ENCODE peak calls at places on chromosomes 7 and 10, in five cellular contexts. B is hepatocyte; T is CD4-positive, alpha-beta T cell; N is GM23248; Z is fibroblast of lung. W is an unnamed sample.
A peak's percentile ranks its signal among the peaks of the same experiment; 100 is the strongest.

GRCh38 chr7:131691454-131692130 is 135.2 kb upstream of the PODXL start:
- DNase-seq in B (no peak), T (no peak), N (no peak), Z (no peak), W (no peak)

GRCh38 chr10:69898941-69899340 is 97.2 kb downstream of the COL13A1 start:
- DNase-seq in B (no peak), T (no peak), N (no peak), Z (no peak), W (no peak)

GRCh38 chr7:47493971-47494370 is 87.9 kb downstream of the TNS3 start:
- DNase-seq in B (no peak), T (no peak), N (peak; percentile 24), Z (no peak), W (no peak)

GRCh38 chr10:13238271-13239077 is 4.3 kb upstream of the UCMA start:
- DNase-seq in B (no peak), T (no peak), N (no peak), Z (no peak), W (no peak)

GRCh38 chr10:78491812-78492211 is 458.1 kb downstream of the RPS24 start:
- DNase-seq in B (no peak), T (no peak), N (peak; percentile 65), Z (no peak), W (no peak)

GRCh38 chr10:113087082-113088029 is 137.3 kb downstream of the TCF7L2 start:
- DNase-seq in B (peak; percentile 86), T (no peak), N (peak; percentile 100), Z (peak; percentile 99), W (peak; percentile 67)

GRCh38 chr7:45710271-45711160 is 136.3 kb downstream of the ADCY1 start:
- DNase-seq in B (peak; percentile 1), T (no peak), N (no peak), Z (no peak), W (no peak)

GRCh38 chr10:604716-605631 is 84.5 kb downstream of the DIP2C start:
- DNase-seq in B (no peak), T (no peak), N (no peak), Z (no peak), W (no peak)

GRCh38 chr10:17431871-17432311 is 22.5 kb downstream of the ST8SIA6 start:
- DNase-seq in B (no peak), T (no peak), N (peak; percentile 75), Z (peak; percentile 46), W (no peak)

GRCh38 chr10:125023862-125024495 is 82.1 kb downstream of the ZRANB1 start:
- DNase-seq in B (no peak), T (no peak), N (peak; percentile 43), Z (no peak), W (no peak)

GRCh38 chr10:31586708-31587107 is 267.7 kb downstream of the ZEB1 start:
- DNase-seq in B (no peak), T (no peak), N (no peak), Z (no peak), W (no peak)

GRCh38 chr7:151454932-151455530 is 15.1 kb upstream of the CRYGN start:
- DNase-seq in B (no peak), T (no peak), N (no peak), Z (no peak), W (no peak)

GRCh38 chr10:72133517-72133916 is 45.2 kb upstream of the SPOCK2 start:
- DNase-seq in B (no peak), T (no peak), N (peak; percentile 81), Z (peak; percentile 67), W (no peak)

GRCh38 chr10:72132854-72133253 is 44.5 kb upstream of the SPOCK2 start:
- DNase-seq in B (no peak), T (no peak), N (no peak), Z (no peak), W (no peak)

GRCh38 chr10:72137583-72137982 is 49.2 kb upstream of the SPOCK2 start:
- DNase-seq in B (no peak), T (no peak), N (no peak), Z (no peak), W (no peak)

GRCh38 chr10:72140174-72140573 is 51.8 kb upstream of the SPOCK2 start:
- DNase-seq in B (no peak), T (no peak), N (no peak), Z (no peak), W (no peak)

DNA sequence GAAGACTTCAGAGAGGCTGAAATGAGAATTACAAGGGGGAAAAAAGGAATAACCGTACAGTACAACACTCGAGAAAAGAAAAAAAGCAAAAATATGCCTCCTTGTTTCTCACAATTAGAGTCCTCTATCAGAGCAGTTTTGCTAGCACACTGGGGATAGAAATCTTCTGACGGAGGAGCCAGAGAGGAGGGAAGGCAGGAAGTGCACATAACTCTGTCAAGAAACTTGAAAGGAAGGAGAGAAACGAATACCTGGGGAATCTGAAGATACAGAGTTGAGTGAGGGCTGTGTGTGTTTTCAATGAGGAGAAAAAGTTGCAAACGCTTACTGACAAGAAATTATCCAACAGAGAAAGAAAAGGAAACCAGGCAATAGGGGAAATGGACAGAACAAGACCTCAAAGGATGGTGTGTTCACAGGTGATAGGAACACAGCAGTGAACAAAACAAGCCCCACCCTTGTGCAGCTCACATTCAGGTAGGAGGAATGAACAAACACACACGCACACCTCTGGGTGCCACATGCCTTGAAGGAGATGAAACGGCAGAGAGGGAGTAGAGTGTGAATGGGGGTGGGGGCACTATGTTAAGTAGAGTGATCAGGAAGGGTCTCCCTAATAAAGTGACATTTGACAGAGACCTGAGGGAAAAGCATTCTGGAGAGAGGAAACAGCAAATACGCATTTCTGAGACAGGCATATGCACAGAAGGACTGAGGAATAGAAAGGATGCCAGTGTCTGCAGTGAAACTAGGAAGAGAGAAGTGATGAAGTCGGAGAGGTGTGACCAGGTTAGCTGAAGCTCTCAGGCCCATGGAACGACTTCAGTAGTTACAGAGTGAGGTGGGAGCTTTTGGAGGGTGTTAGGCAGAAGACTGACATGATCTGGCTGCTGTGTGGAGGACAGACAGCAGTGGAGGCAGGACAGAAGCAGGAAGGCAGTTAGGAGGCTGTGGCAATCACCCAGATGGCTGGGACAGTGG is 46.7 kb upstream of the SPOCK2 start:
- DNase-seq in B (no peak), T (no peak), N (no peak), Z (no peak), W (no peak)
- H3K27ac ChIP-seq in B (no peak overlapping the region), T (peak overlapping the region; percentile 18), N (no peak overlapping the region), Z (no peak overlapping the region), W (no peak overlapping the region)

GRCh38 chr10:121573541-121573941 is 24.7 kb downstream of the FGFR2 start:
- DNase-seq in B (no peak), T (no peak), N (no peak), Z (no peak), W (no peak)
- H3K27ac ChIP-seq in B (peak overlapping the region; percentile 19), T (no peak overlapping the region), N (no peak overlapping the region), Z (no peak overlapping the region), W (peak overlapping the region; percentile 60)

GRCh38 chr7:24723178-24723530 is 34.1 kb downstream of the GSDME start:
- DNase-seq in B (no peak), T (no peak), N (no peak), Z (no peak), W (no peak)

GRCh38 chr7:24721378-24722030 is 35.8 kb downstream of the GSDME start:
- DNase-seq in B (no peak), T (no peak), N (no peak), Z (no peak), W (peak; percentile 66)

GRCh38 chr7:24720283-24720682 is 37.0 kb downstream of the GSDME start:
- DNase-seq in B (no peak), T (no peak), N (no peak), Z (no peak), W (no peak)

GRCh38 chr7:24724451-24725190 is 32.6 kb downstream of the GSDME start:
- DNase-seq in B (no peak), T (no peak), N (no peak), Z (no peak), W (no peak)

GRCh38 chr7:24722386-24723177 is 34.7 kb downstream of the GSDME start:
- DNase-seq in B (peak; percentile 52), T (no peak), N (peak; percentile 49), Z (peak; percentile 36), W (no peak)
- H3K27ac ChIP-seq in B (no peak overlapping the region), T (no peak overlapping the region), N (no peak overlapping the region), Z (no peak overlapping the region), W (no peak overlapping the region)

GRCh38 chr10:110216240-110216639 is 8.8 kb downstream of the MXI1 start:
- DNase-seq in B (no peak), T (no peak), N (no peak), Z (no peak), W (no peak)
- H3K27ac ChIP-seq in B (peak overlapping the region; percentile 8), T (no peak overlapping the region), N (no peak overlapping the region), Z (no peak overlapping the region), W (no peak overlapping the region)

GRCh38 chr7:143408686-143409551 is at the start of gene EPHA1:
- DNase-seq in B (peak; percentile 81), T (peak; percentile 38), N (peak; percentile 42), Z (no peak), W (peak; percentile 80)
- H3K27ac ChIP-seq in B (peak within 1 kb of the TSS; percentile 36), T (peak within 1 kb of the TSS; percentile 38), N (no peak within 1 kb of the TSS), Z (no peak within 1 kb of the TSS), W (no peak within 1 kb of the TSS)